ENCODE peak calls at places on chromosomes 7 and 10, in six cellular contexts. H, V, R, J, N and Z are unnamed samples. For H3K4me1 and H3K36me3, the result is how much of the 10 kb centered on the place peaks cover.

GRCh38 chr7:101186839-101187448 is 6.9 kb upstream of the NAT16 start:
- DNase-seq in V (no peak), J (no peak), H (no peak), N (no peak), R (no peak), Z (no peak)

GRCh38 chr7:30168800-30169584 is 34.2 kb downstream of the MTURN start:
- DNase-seq in J (no peak), R (peak), V (no peak), H (peak), N (no peak), Z (no peak)

GRCh38 chr7:76165973-76166403 is 35.7 kb upstream of the SRRM3 start:
- DNase-seq in J (no peak), V (no peak), R (no peak), H (no peak), N (no peak), Z (no peak)

GRCh38 chr7:20653636-20654035 is 38.2 kb downstream of the ABCB5 start:
- DNase-seq in R (no peak), H (peak), V (no peak), J (no peak), N (no peak), Z (no peak)

GRCh38 chr10:129641982-129642381 is 174.9 kb downstream of the MGMT start:
- DNase-seq in J (no peak), V (peak), R (no peak), H (no peak), N (no peak), Z (no peak)

GRCh38 chr7:134785842-134786241 is 6.4 kb downstream of the CALD1 start:
- DNase-seq in R (no peak), V (no peak), J (no peak), H (no peak), N (no peak), Z (no peak)

GRCh38 chr7:127667017-127667670 is 15.2 kb downstream of the SND1 start:
- DNase-seq in N (no peak), R (no peak), H (peak), J (no peak), V (no peak), Z (peak)

GRCh38 chr7:2313450-2314208 is 612 bp downstream of the SNX8 start:
- DNase-seq in V (peak), J (peak), R (no peak), N (no peak), H (peak), Z (peak)

GRCh38 chr10:30282226-30282625 is 66.9 kb downstream of the MTPAP start:
- DNase-seq in N (no peak), R (no peak), H (no peak), V (no peak), J (no peak), Z (no peak)

GRCh38 chr7:124032369-124033092 is at the start of gene TMEM229A:
- DNase-seq in N (no peak), J (peak), H (peak), R (peak), V (peak), Z (peak)

GRCh38 chr7:139896288-139896687 is 67.2 kb downstream of the TBXAS1 start:
- DNase-seq in J (no peak), V (no peak), R (no peak), H (no peak), N (no peak), Z (no peak)

GRCh38 chr7:40880581-40880980 is 745.8 kb downstream of the SUGCT start:
- DNase-seq in N (no peak), V (no peak), J (no peak), R (no peak), H (no peak), Z (no peak)

GRCh38 chr10:73116017-73116416 is 5.8 kb downstream of the NUDT13 start:
- DNase-seq in J (no peak), R (no peak), H (no peak), V (no peak), N (no peak), Z (no peak)

GRCh38 chr7:129315916-129316315 is 91.1 kb downstream of the AHCYL2 start:
- DNase-seq in J (no peak), N (no peak), V (no peak), H (peak), R (no peak), Z (no peak)

GRCh38 chr10:73946253-73947145 is 35.6 kb downstream of the PLAU start:
- DNase-seq in V (no peak), N (no peak), H (no peak), J (no peak), R (no peak), Z (no peak)

GRCh38 chr7:29976265-29976664 is 13.3 kb downstream of the SCRN1 start:
- DNase-seq in N (no peak), R (no peak), V (no peak), J (no peak), H (no peak), Z (no peak)

GRCh38 chr7:111012799-111013675 is 77.9 kb upstream of the LRRN3 start:
- DNase-seq in V (no peak), J (no peak), H (peak), N (peak), R (no peak), Z (no peak)

GRCh38 chr7:149000961-149001360 is 27.3 kb downstream of the PDIA4 start:
- DNase-seq in N (no peak), H (no peak), J (no peak), R (no peak), V (no peak), Z (no peak)

GRCh38 chr10:36331121-36331520 is 689.0 kb upstream of the FZD8 start:
- DNase-seq in R (no peak), N (no peak), V (no peak), H (no peak), J (no peak), Z (no peak)

GRCh38 chr7:80134105-80134535 is 511 bp upstream of the GNAI1 start:
- DNase-seq in V (no peak), R (no peak), N (no peak), H (no peak), J (no peak), Z (no peak)

GRCh38 chr10:78475501-78475900 is 441.8 kb downstream of the RPS24 start:
- DNase-seq in N (no peak), R (no peak), H (no peak), V (no peak), J (no peak), Z (peak)

GRCh38 chr7:82715344-82715743 is 271.8 kb upstream of the CACNA2D1 start:
- DNase-seq in V (no peak), H (no peak), N (no peak), J (no peak), R (no peak), Z (no peak)

GRCh38 chr10:49197171-49197570 is 9.0 kb upstream of the TMEM273 start:
- DNase-seq in N (no peak), H (no peak), R (no peak), V (no peak), J (no peak), Z (no peak)

GRCh38 chr10:53140516-53140915 is 367.9 kb upstream of the MBL2 start:
- DNase-seq in R (no peak), V (no peak), H (peak), J (no peak), N (no peak), Z (no peak)

GRCh38 chr10:20170661-20171060 is 354.4 kb downstream of the PLXDC2 start:
- DNase-seq in R (no peak), H (no peak), N (no peak), V (no peak), J (no peak), Z (no peak)

GRCh38 chr7:47647213-47647985 is 65.5 kb upstream of the TNS3 start:
- DNase-seq in J (no peak), V (no peak), R (no peak), N (peak), H (no peak), Z (no peak)

GRCh38 chr10:10872035-10872673 is 145.5 kb upstream of the CELF2 start:
- DNase-seq in V (no peak), J (no peak), N (no peak), H (peak), R (no peak), Z (no peak)

GRCh38 chr7:23158546-23158945 is 23.3 kb upstream of the NUP42 start:
- DNase-seq in R (no peak), J (no peak), V (no peak), N (no peak), H (no peak), Z (no peak)

GRCh38 chr10:70592186-70592735 is 10.3 kb downstream of the PRF1 start:
- DNase-seq in R (no peak), N (no peak), J (peak), H (no peak), V (no peak), Z (no peak)

GRCh38 chr10:31706921-31707571 is 221.6 kb downstream of the ARHGAP12 start:
- DNase-seq in J (no peak), R (peak), V (no peak), N (no peak), H (no peak), Z (no peak)

GRCh38 chr7:83347836-83348482 is 185.3 kb upstream of the PCLO start:
- DNase-seq in H (peak), N (no peak), V (peak), R (no peak), J (no peak), Z (no peak)

GRCh38 chr10:127797339-127797738 is 60.4 kb downstream of the FOXI2 start:
- DNase-seq in J (no peak), R (no peak), H (no peak), N (no peak), V (no peak), Z (no peak)

GRCh38 chr10:116926426-116926825 is 77.1 kb downstream of the ENO4 start:
- DNase-seq in V (no peak), H (no peak), R (no peak), J (no peak), N (no peak), Z (no peak)

GRCh38 chr10:12409613-12410012 is 60.3 kb downstream of the CAMK1D start:
- DNase-seq in V (no peak), H (no peak), J (no peak), R (no peak), N (no peak), Z (no peak)
- H3K4me1 ChIP-seq in V (under half), H (under half), J (under half), R (under half), N (under half), Z (under half)

GRCh38 chr7:81256991-81257390 is 338.1 kb upstream of the SEMA3C start:
- DNase-seq in J (no peak), R (peak), N (no peak), V (peak), H (no peak), Z (peak)
- H3K36me3 ChIP-seq in J (under half), R (under half), N (under half), V (under half), H (under half), Z (under half)

GRCh38 chr10:520402-520787 is 169.1 kb downstream of the DIP2C start:
- DNase-seq in H (peak), J (no peak), R (peak), N (no peak), V (peak), Z (no peak)

GRCh38 chr10:517872-518475 is 171.5 kb downstream of the DIP2C start:
- DNase-seq in J (no peak), H (no peak), R (no peak), V (no peak), N (no peak), Z (no peak)

GRCh38 chr10:521261-521660 is 168.2 kb downstream of the DIP2C start:
- DNase-seq in H (no peak), V (no peak), R (peak), N (no peak), J (no peak), Z (no peak)

GRCh38 chr10:519055-519715 is 170.3 kb downstream of the DIP2C start:
- DNase-seq in N (no peak), R (no peak), J (no peak), V (no peak), H (no peak), Z (no peak)

DNA sequence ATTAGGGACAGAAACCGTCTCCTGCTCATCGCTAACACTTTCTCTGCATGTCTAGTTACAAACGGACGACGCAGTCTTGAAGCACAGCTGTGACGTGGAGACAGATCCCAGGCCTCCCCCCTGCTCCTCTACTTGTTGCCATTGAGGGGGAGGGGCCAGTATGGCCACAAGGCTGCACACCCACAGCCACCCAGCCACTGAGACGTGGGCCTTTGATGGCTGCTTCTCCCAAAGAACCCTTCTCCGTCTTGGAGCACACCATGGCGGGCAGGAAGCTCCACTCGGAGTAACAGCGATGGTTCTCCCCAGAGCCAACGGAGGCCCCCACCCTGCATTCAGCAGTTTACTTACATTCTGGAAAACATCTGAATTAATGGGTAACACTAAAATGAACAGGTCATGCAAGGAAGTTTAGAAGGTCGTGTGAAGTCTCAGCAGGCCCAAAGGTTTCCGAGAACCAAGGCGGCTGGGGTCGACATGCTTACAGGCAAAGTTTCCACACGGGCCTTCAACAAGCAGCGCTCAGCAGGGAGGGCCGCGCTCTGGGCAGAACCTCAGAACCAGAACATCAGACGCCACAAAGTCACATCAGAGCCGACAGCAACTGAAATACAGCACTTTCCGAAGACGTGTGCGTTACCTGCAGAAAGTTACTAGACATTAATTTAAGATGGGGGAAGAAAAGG is 169.6 kb downstream of the DIP2C start:
- DNase-seq in J (no peak), V (no peak), H (no peak), R (no peak), N (no peak), Z (no peak)
- H3K4me1 ChIP-seq in J (under half), V (under half), H (under half), R (under half), N (under half), Z (under half)

DNA sequence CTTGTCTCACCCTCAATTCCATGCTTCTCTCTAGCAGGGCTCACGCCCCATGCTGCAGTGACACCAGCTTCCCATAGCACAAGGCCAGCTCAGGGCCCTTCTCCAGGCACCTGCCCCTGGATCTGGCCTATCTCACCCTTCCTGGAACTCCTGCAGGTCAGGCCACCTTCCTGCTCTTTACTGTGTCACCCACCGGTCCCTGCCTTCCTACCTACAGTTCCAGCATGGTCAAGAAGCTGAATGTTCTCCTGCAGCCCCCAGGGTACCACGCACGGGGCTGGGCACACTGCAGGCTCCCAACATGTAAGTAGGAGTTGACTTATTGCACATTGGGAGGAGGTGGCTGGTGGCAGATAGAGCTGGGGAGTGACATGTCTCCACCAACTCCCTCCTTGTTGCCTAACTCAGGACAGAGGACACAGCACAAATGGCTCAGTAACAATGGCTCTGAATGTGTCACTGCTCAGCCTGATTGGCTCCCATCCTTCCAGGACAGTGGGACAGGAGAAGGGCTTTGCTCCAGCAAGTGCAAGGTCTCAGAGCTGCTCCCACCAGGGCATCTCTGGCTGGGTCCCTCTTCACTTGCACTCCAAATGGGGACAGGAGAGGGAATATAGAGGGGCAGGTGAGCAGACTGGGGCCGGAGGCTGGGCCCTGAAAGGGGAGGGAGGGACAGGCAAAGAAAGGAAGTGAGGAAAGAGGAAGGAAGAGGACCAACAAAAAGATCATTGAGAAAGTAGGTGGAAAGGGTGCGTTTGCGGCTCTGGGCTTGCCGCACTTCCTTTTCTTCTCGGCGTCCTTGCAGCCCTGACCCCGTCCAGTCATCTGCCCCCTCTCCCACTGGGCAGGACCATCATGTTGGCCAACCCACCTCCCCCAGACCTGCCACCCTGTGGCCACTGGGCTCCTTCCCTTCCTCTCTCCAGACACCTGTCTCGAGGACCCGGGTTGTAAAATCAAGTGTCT is 14.3 kb downstream of the ITPRIP start:
- DNase-seq in R (no peak), H (no peak), V (no peak), N (no peak), J (no peak), Z (no peak)
- H3K36me3 ChIP-seq in R (under half), H (under half), V (under half), N (under half), J (under half), Z (under half)

DNA sequence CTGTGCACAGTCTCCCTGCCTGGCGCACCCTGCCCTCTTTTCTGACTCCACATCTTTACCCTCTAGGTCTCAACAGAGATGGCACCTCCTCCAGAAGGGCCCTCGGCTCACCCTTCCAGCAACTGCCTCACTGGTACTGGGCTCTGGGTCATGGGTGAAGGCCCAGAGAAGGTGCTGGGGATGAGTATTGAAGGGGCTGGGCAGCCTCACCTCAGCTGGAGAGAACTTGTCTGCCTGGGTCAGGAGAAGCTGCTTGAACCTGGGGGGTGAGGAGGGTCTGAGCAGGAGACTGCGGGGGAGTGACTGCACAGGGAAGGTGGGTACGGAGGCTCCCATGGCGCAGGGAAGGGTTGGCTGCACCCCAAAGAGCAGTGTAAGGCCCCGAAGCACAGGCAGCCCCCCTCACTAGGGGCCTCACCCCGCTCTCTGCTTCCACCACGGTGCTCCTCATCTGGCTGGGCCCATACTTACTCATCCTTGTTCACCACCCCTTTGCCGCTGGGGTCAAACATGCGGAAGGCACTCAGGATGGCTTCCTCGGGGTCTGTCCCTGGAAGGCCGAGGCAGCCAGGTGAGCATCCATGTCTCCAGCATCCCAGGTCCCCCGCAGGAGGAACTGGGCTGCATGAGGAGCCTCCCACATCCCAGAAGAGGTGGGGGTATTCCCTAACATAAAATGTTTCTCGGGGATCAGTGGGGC is 1.7 kb downstream of the MYL7 start:
- DNase-seq in N (no peak), H (no peak), R (no peak), J (no peak), V (no peak), Z (no peak)
- H3K4me1 ChIP-seq in N (under half), H (under half), R (under half), J (under half), V (under half), Z (under half)

DNA sequence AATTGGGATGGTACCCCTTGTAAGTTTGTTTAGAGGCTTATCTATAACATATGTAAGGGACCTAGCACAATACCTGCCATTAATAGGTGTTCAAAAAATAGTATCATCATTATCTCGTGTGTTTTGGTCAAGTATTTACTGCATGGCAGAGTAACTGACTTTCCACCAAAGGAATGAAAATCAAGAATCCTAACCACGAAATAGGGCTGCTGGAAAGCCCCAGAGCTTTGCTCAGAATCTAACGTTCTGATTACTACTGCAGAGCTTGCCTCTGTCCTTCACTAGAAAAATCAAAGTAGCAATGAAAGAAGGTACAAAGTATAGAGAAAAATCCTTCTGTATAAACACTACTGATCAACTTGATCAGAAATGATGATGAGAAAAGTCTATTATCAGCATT is 34.9 kb downstream of the DCLRE1C start:
- DNase-seq in H (no peak), R (no peak), V (no peak), J (no peak), N (no peak), Z (no peak)
- H3K36me3 ChIP-seq in H (under half), R (under half), V (under half), J (under half), N (under half), Z (half or more)

DNA sequence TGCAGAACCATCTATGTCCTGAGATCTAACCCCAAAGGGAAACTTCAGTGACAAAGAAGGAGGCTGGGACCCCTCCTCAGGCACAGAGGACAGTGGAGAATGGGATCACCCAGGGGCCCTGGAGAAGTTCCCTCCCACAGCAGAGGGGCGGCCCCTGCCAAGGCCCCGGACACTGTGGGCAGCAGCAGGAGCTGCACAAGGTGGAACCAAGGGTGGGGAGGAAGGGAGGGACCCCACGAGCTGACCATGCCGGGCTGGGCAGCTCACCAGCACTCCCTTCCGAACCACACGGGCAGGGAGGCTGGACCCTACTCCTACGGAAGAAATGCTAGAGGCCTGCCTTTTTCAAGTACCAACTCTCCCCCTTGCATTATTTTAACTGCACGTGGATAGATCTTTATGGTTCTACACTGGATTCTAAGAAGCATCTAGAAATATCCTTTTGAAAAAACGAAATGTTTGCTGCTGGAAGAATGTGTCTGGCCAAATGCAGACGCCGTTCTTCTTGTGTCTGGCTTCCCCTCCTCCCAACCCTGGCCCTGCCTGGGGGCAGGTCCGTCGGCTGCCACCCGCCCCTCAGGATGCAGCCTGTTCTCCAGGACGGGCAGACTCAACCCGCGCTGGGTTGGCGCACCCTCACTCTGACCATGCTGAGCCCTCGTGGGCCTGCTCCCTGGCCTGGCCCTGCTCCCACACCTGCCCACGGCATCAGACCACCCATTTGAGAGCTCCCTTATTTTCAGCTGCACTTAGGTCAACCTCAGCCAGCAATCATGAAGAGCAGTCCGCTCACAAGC is 193.9 kb downstream of the TCERG1L start:
- DNase-seq in N (no peak), J (no peak), H (no peak), R (no peak), V (no peak), Z (no peak)
- H3K4me1 ChIP-seq in N (under half), J (under half), H (under half), R (under half), V (under half), Z (under half)